ENCODE peak calls at places on chromosome 16, in seven cellular contexts. C is lower leg skin, S is AG04450, Z is progenitor cell of endocrine pancreas, V is foreskin fibroblast, U is cardiac fibroblast, K is MM.1S. T is an unnamed sample.

GRCh38 chr16:73390491-73390890 is 342.6 kb upstream of the ZFHX3 start:
- DNase-seq in C (no peak), S (no peak), Z (no peak), V (no peak), U (no peak), K (no peak), T (no peak)

GRCh38 chr16:48321307-48322036 is 63.7 kb downstream of the SIAH1 start:
- DNase-seq in C (no peak), S (no peak), Z (no peak), V (peak), U (peak), K (no peak), T (no peak)

GRCh38 chr16:51941412-51941811 is 605.5 kb downstream of the TOX3 start:
- DNase-seq in C (no peak), S (no peak), Z (no peak), V (no peak), U (no peak), K (no peak), T (no peak)

GRCh38 chr16:75116081-75116910 is at the start of gene LDHD:
- DNase-seq in C (peak), S (no peak), Z (no peak), V (peak), U (peak), K (peak), T (no peak)

GRCh38 chr16:12252616-12253015 is 276.1 kb downstream of the SNX29 start:
- DNase-seq in C (no peak), S (no peak), Z (no peak), V (no peak), U (no peak), K (no peak), T (no peak)

GRCh38 chr16:19291459-19291858 is 5.9 kb downstream of the CLEC19A start:
- DNase-seq in C (no peak), S (no peak), Z (no peak), V (no peak), U (peak), K (no peak), T (no peak)

GRCh38 chr16:72590179-72590937 is 418.4 kb upstream of the PMFBP1 start:
- DNase-seq in C (no peak), S (no peak), Z (no peak), V (peak), U (no peak), K (peak), T (peak)

GRCh38 chr16:16042076-16042475 is 92.7 kb downstream of the ABCC1 start:
- DNase-seq in C (no peak), S (peak), Z (no peak), V (peak), U (peak), K (no peak), T (no peak)

GRCh38 chr16:11016524-11016988 is 72.2 kb downstream of the CLEC16A start:
- DNase-seq in C (no peak), S (no peak), Z (no peak), V (peak), U (no peak), K (no peak), T (no peak)

GRCh38 chr16:4796982-4797804 is 2.0 kb downstream of the SMIM22 start:
- DNase-seq in C (no peak), S (no peak), Z (no peak), V (no peak), U (no peak), K (no peak), T (no peak)

GRCh38 chr16:77555781-77556180 is 120.9 kb upstream of the ADAMTS18 start:
- DNase-seq in C (no peak), S (no peak), Z (no peak), V (no peak), U (no peak), K (no peak), T (no peak)

GRCh38 chr16:48831081-48831722 is 221.2 kb upstream of the N4BP1 start:
- DNase-seq in C (peak), S (no peak), Z (no peak), V (no peak), U (no peak), K (no peak), T (no peak)

GRCh38 chr16:87570938-87571867 is 31.1 kb upstream of the JPH3 start:
- DNase-seq in C (no peak), S (no peak), Z (peak), V (peak), U (peak), K (no peak), T (no peak)

GRCh38 chr16:17563340-17563739 is 92.6 kb upstream of the XYLT1 start:
- DNase-seq in C (no peak), S (no peak), Z (no peak), V (no peak), U (no peak), K (no peak), T (no peak)

GRCh38 chr16:945271-946047 is 25.3 kb downstream of the LMF1 start:
- DNase-seq in C (no peak), S (no peak), Z (no peak), V (peak), U (no peak), K (no peak), T (no peak)

GRCh38 chr16:23754594-23755483 is at the start of gene CHP2:
- DNase-seq in C (peak), S (no peak), Z (no peak), V (no peak), U (no peak), K (no peak), T (no peak)

GRCh38 chr16:77359065-77359502 is 75.8 kb downstream of the ADAMTS18 start:
- DNase-seq in C (no peak), S (no peak), Z (no peak), V (peak), U (no peak), K (no peak), T (no peak)

GRCh38 chr16:14301150-14302030 is 230.3 kb downstream of the MRTFB start:
- DNase-seq in C (no peak), S (no peak), Z (no peak), V (peak), U (no peak), K (peak), T (no peak)

GRCh38 chr16:80592273-80592672 is 51.5 kb downstream of the DYNLRB2 start:
- DNase-seq in C (no peak), S (no peak), Z (no peak), V (no peak), U (no peak), K (no peak), T (no peak)

GRCh38 chr16:84511180-84511800 is 6.8 kb upstream of the MEAK7 start:
- DNase-seq in C (peak), S (peak), Z (peak), V (peak), U (peak), K (peak), T (peak)
- TF ChIP-seq CTCF in C (peak), S (peak), Z (peak), V (peak), U (peak), K (peak), T (peak)

GRCh38 chr16:89410794-89411309 is 79.5 kb downstream of the ANKRD11 start:
- DNase-seq in C (no peak), S (peak), Z (no peak), V (peak), U (peak), K (no peak), T (no peak)
- TF ChIP-seq CTCF in C (no peak), S (peak), Z (no peak), V (no peak), U (peak), K (no peak), T (no peak)

GRCh38 chr16:35102780-35103403 is 1643.5 kb downstream of the TP53TG3F start:
- DNase-seq in C (no peak), S (no peak), Z (no peak), V (no peak), U (no peak), K (no peak), T (no peak)
- TF ChIP-seq CTCF in C (no peak), S (no peak), Z (no peak), V (no peak), U (no peak), K (peak), T (no peak)

GRCh38 chr16:69285240-69285639 is 25.9 kb upstream of the VPS4A start:
- DNase-seq in C (no peak), S (no peak), Z (no peak), V (no peak), U (no peak), K (no peak), T (no peak)

GRCh38 chr16:69283851-69284250 is 27.3 kb upstream of the VPS4A start:
- DNase-seq in C (no peak), S (no peak), Z (no peak), V (no peak), U (no peak), K (no peak), T (no peak)

DNA sequence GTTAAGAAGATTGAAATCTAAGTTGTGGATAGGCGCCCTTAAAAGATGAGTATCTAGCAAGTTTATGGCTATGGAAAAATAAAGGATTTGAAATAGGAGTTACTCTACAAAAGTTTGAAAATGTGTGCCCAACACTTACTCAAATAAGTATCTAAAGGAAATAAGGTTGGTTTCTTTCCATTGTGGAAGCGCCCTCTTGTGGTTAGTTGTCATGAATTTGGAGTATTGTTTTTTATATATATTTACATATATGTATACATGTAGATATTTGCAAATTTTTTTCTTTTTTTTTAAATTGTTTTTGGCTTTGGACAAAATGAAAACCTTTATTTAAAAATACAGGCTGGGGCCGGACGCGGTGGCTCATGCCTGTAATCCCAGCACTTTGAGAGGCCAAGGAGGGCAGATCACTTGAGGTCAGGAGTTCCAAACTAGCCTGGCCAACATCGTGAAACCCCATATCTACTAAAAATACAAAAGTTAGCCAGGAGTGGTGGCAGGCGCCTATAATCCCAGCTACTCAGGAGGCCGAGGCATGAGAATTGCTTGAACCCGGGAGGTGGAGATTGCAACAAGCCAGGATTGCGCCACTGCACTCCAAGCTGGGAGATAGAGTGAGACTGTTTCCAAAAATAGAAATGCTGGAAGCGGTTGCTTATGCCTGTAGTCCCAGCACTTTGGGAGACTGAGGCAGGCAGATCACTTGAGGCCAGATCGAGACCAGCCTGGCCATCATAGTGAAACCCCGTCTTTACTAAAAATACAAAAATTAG is 24.0 kb upstream of the VPS4A start:
- DNase-seq in C (peak), S (peak), Z (no peak), V (peak), U (peak), K (peak), T (peak)
- TF ChIP-seq CTCF in C (peak), S (peak), Z (peak), V (peak), U (peak), K (peak), T (peak)

GRCh38 chr16:69093974-69094373 is 11.5 kb upstream of the HAS3 start:
- DNase-seq in C (no peak), S (no peak), Z (no peak), V (no peak), U (no peak), K (no peak), T (no peak)
- TF ChIP-seq CTCF in C (no peak), S (no peak), Z (no peak), V (no peak), U (no peak), K (no peak), T (no peak)

DNA sequence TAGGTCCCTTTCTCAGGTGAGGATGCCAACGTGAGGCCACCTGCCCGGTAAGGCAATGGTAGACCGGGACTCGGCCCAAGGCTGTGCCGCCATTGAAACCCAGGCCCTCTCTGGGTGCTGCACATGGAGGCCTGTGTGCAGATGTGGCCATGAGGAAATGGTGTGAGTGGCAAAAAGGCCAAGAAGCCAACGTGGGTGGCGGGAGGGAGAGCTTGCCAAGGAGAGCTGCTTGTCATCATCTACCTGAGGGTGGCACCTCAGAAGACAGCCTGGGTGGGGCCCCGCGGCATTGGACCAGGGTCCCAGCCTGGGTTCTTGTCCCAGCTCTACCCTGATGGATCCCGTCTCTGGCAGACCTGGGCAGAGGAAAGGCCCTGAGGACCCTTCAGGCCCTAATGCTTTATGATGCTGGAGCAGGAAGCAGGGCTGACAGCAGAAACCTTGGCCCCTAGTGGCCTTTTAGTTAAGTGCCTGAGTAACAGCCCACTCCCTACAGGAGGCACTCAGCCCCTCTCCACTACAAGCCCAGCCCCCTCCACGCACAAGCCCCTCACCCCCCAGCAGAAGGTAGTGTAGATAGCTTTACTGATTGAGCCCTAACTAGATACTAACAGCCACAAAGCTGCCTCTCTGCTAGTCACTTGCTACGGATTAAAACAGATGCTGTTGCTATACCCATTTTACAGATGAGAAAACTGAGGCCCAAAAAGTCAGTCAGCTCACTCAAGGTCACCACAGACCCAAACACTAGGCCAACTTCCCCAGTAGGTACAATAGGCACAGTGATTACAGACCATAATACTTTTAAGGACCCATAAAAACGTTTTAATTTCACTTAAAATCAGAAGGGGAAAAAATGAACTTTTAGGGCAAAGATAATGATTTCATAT is 26.2 kb upstream of the KIFC3 start:
- DNase-seq in C (no peak), S (no peak), Z (no peak), V (no peak), U (no peak), K (no peak), T (no peak)
- TF ChIP-seq CTCF in C (no peak), S (peak), Z (peak), V (no peak), U (no peak), K (peak), T (no peak)

GRCh38 chr16:66996983-66997358 is 8.6 kb downstream of the CES4A start:
- DNase-seq in C (no peak), S (no peak), Z (no peak), V (no peak), U (no peak), K (no peak), T (no peak)
- TF ChIP-seq CTCF in C (no peak), S (no peak), Z (no peak), V (no peak), U (no peak), K (no peak), T (no peak)

GRCh38 chr16:62079236-62079635 is 43.0 kb upstream of the CDH8 start:
- DNase-seq in C (no peak), S (no peak), Z (no peak), V (no peak), U (no peak), K (no peak), T (no peak)

GRCh38 chr16:62077998-62078397 is 41.8 kb upstream of the CDH8 start:
- DNase-seq in C (no peak), S (no peak), Z (no peak), V (no peak), U (no peak), K (peak), T (no peak)
- TF ChIP-seq CTCF in C (no peak), S (no peak), Z (peak), V (peak), U (no peak), K (peak), T (peak)

DNA sequence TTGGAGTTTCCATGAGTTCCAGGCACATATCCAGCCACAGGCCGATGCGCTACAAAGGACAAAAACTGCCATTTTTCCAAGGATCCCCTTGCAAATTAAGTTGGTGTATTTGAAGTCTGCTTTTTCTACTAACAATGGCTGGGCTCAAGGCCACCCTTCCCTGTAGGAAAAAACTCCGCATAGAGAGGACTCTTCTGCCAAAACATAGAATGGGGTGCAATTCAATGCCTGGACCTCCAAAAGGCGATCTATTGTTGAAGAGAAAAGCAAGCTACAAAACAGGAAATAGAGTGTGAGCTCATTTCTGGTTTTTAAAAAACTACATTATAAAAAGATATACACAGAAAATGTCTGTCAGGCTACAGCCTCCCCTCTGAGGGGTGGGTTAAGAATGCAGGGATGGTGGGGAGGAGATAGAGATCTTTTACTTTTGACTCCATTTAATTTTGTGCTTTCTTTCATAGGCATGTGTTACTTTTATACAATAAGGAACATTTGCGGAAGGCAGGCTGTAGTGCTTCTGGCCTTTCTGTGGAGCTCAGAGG is 22.9 kb upstream of the PRSS54 start:
- DNase-seq in C (no peak), S (no peak), Z (no peak), V (no peak), U (no peak), K (no peak), T (no peak)
- TF ChIP-seq CTCF in C (no peak), S (no peak), Z (no peak), V (no peak), U (no peak), K (no peak), T (no peak)

DNA sequence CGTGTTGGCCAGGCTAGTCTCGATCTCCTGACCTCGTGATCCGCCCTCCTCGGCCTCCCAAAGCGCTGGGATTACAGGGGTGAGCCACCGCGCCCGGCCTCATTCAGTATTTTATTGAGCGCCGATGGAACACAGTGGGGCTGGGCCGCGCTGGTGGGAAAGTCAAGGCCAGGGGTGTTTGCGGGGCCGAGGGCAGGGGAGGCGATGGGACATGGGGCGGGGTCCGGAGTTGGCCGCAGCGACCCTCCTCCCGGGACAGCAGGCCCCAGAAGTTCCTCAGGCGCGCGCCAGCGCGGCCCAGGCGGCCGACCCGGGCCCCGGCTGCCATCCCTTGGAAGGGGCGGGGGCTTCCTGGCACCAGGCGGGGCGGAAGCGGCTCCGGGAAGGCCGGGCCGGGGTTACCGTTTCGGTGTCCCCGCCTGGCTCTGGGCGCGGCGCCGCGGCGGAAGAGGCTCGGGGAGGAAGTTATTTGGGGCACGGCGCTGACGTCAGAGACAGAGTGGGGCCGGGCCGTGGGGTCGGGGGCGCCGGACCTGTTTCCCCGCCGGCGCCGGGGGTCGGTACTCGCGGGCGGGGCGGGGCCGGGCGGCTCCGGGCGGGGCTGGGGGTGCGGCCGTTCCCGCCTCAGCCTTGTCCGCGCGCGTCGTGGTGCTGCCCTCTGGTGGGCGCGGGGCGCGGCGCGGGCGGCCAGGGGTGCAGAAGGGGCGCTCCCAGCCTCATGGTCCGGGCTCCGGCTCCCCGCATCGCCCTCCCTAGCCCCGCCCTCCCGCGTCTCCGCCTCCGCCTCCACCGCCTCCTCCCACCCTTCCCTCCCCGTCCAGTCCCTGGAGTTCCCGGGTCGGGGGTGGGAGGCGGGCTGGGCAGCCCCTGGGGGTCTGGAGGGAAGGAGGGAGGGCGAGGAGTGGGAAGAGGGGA is 952 bp upstream of the PRSS27 start:
- DNase-seq in C (peak), S (peak), Z (peak), V (peak), U (peak), K (peak), T (peak)
- TF ChIP-seq CTCF in C (no peak), S (peak), Z (peak), V (peak), U (peak), K (peak), T (peak)